ENCODE peak calls at places on chromosomes 6 and 20, in six cellular contexts. One of them, this sample, is unnamed.

GRCh38 chr6:89058627-89059026 is 21.9 kb upstream of the PNRC1 start:
- DNase-seq in aorta: no peak
- DNase-seq in upper lobe of left lung: no peak
- DNase-seq in mucosa of descending colon: no peak
- DNase-seq in PC-3: no peak
- DNase-seq in HCT116: no peak
- DNase-seq in this sample: no peak

GRCh38 chr20:33009214-33010132 is 2.0 kb downstream of the BPIFB2 start:
- DNase-seq in aorta: no peak
- DNase-seq in upper lobe of left lung: peak; percentile 74
- DNase-seq in mucosa of descending colon: no peak
- DNase-seq in PC-3: no peak
- DNase-seq in HCT116: no peak
- DNase-seq in this sample: no peak

GRCh38 chr6:143774347-143774746 is 68.8 kb upstream of the LTV1 start:
- DNase-seq in aorta: no peak
- DNase-seq in upper lobe of left lung: no peak
- DNase-seq in mucosa of descending colon: no peak
- DNase-seq in PC-3: no peak
- DNase-seq in HCT116: no peak
- DNase-seq in this sample: no peak

GRCh38 chr20:58839474-58839874 is 11.2 kb downstream of the GNAS-AS1 start:
- DNase-seq in aorta: peak; percentile 78
- DNase-seq in upper lobe of left lung: peak; percentile 81
- DNase-seq in mucosa of descending colon: no peak
- DNase-seq in PC-3: peak; percentile 71
- DNase-seq in HCT116: peak; percentile 7
- DNase-seq in this sample: no peak

GRCh38 chr6:87196275-87196842 is 41.0 kb downstream of the ZNF292 start:
- DNase-seq in aorta: no peak
- DNase-seq in upper lobe of left lung: no peak
- DNase-seq in mucosa of descending colon: no peak
- DNase-seq in PC-3: peak; percentile 27
- DNase-seq in HCT116: no peak
- DNase-seq in this sample: no peak

GRCh38 chr6:79432726-79433125 is 104.5 kb downstream of the LCA5 start:
- DNase-seq in aorta: no peak
- DNase-seq in upper lobe of left lung: no peak
- DNase-seq in mucosa of descending colon: no peak
- DNase-seq in PC-3: no peak
- DNase-seq in HCT116: no peak
- DNase-seq in this sample: no peak

GRCh38 chr6:117167520-117168271 is 97.7 kb upstream of the VGLL2 start:
- DNase-seq in aorta: no peak
- DNase-seq in upper lobe of left lung: no peak
- DNase-seq in mucosa of descending colon: no peak
- DNase-seq in PC-3: peak; percentile 89
- DNase-seq in HCT116: peak; percentile 6
- DNase-seq in this sample: no peak

GRCh38 chr6:34100788-34101187 is 45.1 kb downstream of the GRM4 start:
- DNase-seq in aorta: no peak
- DNase-seq in upper lobe of left lung: no peak
- DNase-seq in mucosa of descending colon: no peak
- DNase-seq in PC-3: no peak
- DNase-seq in HCT116: no peak
- DNase-seq in this sample: no peak

GRCh38 chr6:159062564-159062945 is 17.8 kb upstream of the TAGAP start:
- DNase-seq in aorta: no peak
- DNase-seq in upper lobe of left lung: no peak
- DNase-seq in mucosa of descending colon: no peak
- DNase-seq in PC-3: no peak
- DNase-seq in HCT116: no peak
- DNase-seq in this sample: no peak

GRCh38 chr6:151448623-151449022 is 3.3 kb downstream of the RMND1 start:
- DNase-seq in aorta: no peak
- DNase-seq in upper lobe of left lung: no peak
- DNase-seq in mucosa of descending colon: no peak
- DNase-seq in PC-3: no peak
- DNase-seq in HCT116: no peak
- DNase-seq in this sample: no peak

GRCh38 chr6:151205971-151206600 is 33.7 kb upstream of the AKAP12 start:
- DNase-seq in aorta: no peak
- DNase-seq in upper lobe of left lung: no peak
- DNase-seq in mucosa of descending colon: no peak
- DNase-seq in PC-3: no peak
- DNase-seq in HCT116: no peak
- DNase-seq in this sample: no peak

GRCh38 chr6:37624606-37625574 is 72.8 kb downstream of the MDGA1 start:
- DNase-seq in aorta: peak; percentile 85
- DNase-seq in upper lobe of left lung: peak; percentile 94
- DNase-seq in mucosa of descending colon: peak; percentile 81
- DNase-seq in PC-3: peak; percentile 67
- DNase-seq in HCT116: no peak
- DNase-seq in this sample: peak; percentile 81

GRCh38 chr6:24667378-24667803 is 514 bp downstream of the ACOT13 start:
- DNase-seq in aorta: no peak
- DNase-seq in upper lobe of left lung: no peak
- DNase-seq in mucosa of descending colon: no peak
- DNase-seq in PC-3: no peak
- DNase-seq in HCT116: no peak
- DNase-seq in this sample: no peak

GRCh38 chr6:133115960-133116359 is 125.2 kb upstream of the EYA4 start:
- DNase-seq in aorta: no peak
- DNase-seq in upper lobe of left lung: no peak
- DNase-seq in mucosa of descending colon: no peak
- DNase-seq in PC-3: no peak
- DNase-seq in HCT116: no peak
- DNase-seq in this sample: no peak

GRCh38 chr6:13135152-13135551 is 193.2 kb downstream of the TBC1D7 start:
- DNase-seq in aorta: no peak
- DNase-seq in upper lobe of left lung: peak; percentile 8
- DNase-seq in mucosa of descending colon: no peak
- DNase-seq in PC-3: no peak
- DNase-seq in HCT116: no peak
- DNase-seq in this sample: no peak

GRCh38 chr20:258963-259362 is 1.4 kb downstream of the DEFB132 start:
- DNase-seq in aorta: no peak
- DNase-seq in upper lobe of left lung: no peak
- DNase-seq in mucosa of descending colon: no peak
- DNase-seq in PC-3: peak; percentile 32
- DNase-seq in HCT116: peak; percentile 33
- DNase-seq in this sample: no peak

GRCh38 chr6:41591859-41592502 is 45.8 kb downstream of the FOXP4 start:
- DNase-seq in aorta: peak; percentile 90
- DNase-seq in upper lobe of left lung: no peak
- DNase-seq in mucosa of descending colon: no peak
- DNase-seq in PC-3: peak; percentile 80
- DNase-seq in HCT116: peak; percentile 46
- DNase-seq in this sample: peak; percentile 71

GRCh38 chr6:30760537-30760936 is 16.2 kb upstream of the IER3 start:
- DNase-seq in aorta: no peak
- DNase-seq in upper lobe of left lung: no peak
- DNase-seq in mucosa of descending colon: no peak
- DNase-seq in PC-3: no peak
- DNase-seq in HCT116: no peak
- DNase-seq in this sample: no peak

GRCh38 chr20:39144757-39145156 is 182.6 kb downstream of the DHX35 start:
- DNase-seq in aorta: no peak
- DNase-seq in upper lobe of left lung: no peak
- DNase-seq in mucosa of descending colon: no peak
- DNase-seq in PC-3: no peak
- DNase-seq in HCT116: no peak
- DNase-seq in this sample: no peak

GRCh38 chr6:7848229-7848628 is 62.4 kb downstream of the TXNDC5 start:
- DNase-seq in aorta: no peak
- DNase-seq in upper lobe of left lung: no peak
- DNase-seq in mucosa of descending colon: no peak
- DNase-seq in PC-3: no peak
- DNase-seq in HCT116: no peak
- DNase-seq in this sample: no peak

GRCh38 chr6:87692097-87692496 is 9.9 kb downstream of the AKIRIN2 start:
- DNase-seq in aorta: no peak
- DNase-seq in upper lobe of left lung: no peak
- DNase-seq in mucosa of descending colon: no peak
- DNase-seq in PC-3: no peak
- DNase-seq in HCT116: no peak
- DNase-seq in this sample: no peak

GRCh38 chr6:117397536-117398227 is 28.1 kb downstream of the ROS1 start:
- DNase-seq in aorta: no peak
- DNase-seq in upper lobe of left lung: no peak
- DNase-seq in mucosa of descending colon: no peak
- DNase-seq in PC-3: no peak
- DNase-seq in HCT116: no peak
- DNase-seq in this sample: no peak

GRCh38 chr20:14418441-14418840 is 81.0 kb upstream of the FLRT3 start:
- DNase-seq in aorta: no peak
- DNase-seq in upper lobe of left lung: no peak
- DNase-seq in mucosa of descending colon: no peak
- DNase-seq in PC-3: no peak
- DNase-seq in HCT116: no peak
- DNase-seq in this sample: no peak

GRCh38 chr20:61757678-61758555 is 307.8 kb downstream of the TAF4 start:
- DNase-seq in aorta: peak; percentile 65
- DNase-seq in upper lobe of left lung: peak; percentile 36
- DNase-seq in mucosa of descending colon: no peak
- DNase-seq in PC-3: no peak
- DNase-seq in HCT116: no peak
- DNase-seq in this sample: peak; percentile 38

GRCh38 chr6:107977283-107977682 is 19.3 kb upstream of the SEC63 start:
- DNase-seq in aorta: no peak
- DNase-seq in upper lobe of left lung: no peak
- DNase-seq in mucosa of descending colon: no peak
- DNase-seq in PC-3: peak; percentile 64
- DNase-seq in HCT116: no peak
- DNase-seq in this sample: no peak

GRCh38 chr20:57866250-57867106 is 156.7 kb upstream of the PMEPA1 start:
- DNase-seq in aorta: peak; percentile 15
- DNase-seq in upper lobe of left lung: no peak
- DNase-seq in mucosa of descending colon: no peak
- DNase-seq in PC-3: peak; percentile 17
- DNase-seq in HCT116: no peak
- DNase-seq in this sample: no peak

GRCh38 chr6:132867055-132867454 is 52.7 kb downstream of the RPS12 start:
- DNase-seq in aorta: no peak
- DNase-seq in upper lobe of left lung: no peak
- DNase-seq in mucosa of descending colon: no peak
- DNase-seq in PC-3: no peak
- DNase-seq in HCT116: no peak
- DNase-seq in this sample: no peak

DNA sequence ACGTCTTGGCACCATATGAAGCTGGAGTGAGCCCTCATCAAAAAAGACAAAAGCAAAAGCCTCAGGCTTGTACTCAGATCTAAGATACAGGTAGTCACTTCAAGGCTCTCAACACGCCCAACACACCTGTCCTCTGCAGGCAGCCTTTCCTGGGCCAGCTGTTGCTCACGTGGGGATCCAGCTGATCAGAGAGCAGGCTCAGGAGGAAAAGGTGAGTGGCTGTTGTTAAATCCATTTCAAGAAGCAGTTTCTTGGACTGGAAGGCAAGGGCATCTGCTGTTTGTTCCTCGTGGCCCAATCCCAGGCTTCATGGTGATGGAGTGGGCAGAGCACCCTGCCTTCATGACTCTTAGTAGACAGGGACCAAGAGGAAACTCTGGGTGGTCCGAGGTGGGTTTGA is 39.6 kb downstream of the ELMO2 start:
- DNase-seq in aorta: no peak
- DNase-seq in upper lobe of left lung: no peak
- DNase-seq in mucosa of descending colon: no peak
- DNase-seq in PC-3: no peak
- DNase-seq in HCT116: no peak
- DNase-seq in this sample: no peak
- H3K36me3 ChIP-seq in aorta: peaks cover 4% of the 10 kb centered on the region
- H3K36me3 ChIP-seq in upper lobe of left lung: peaks cover 47% of the 10 kb centered on the region
- H3K36me3 ChIP-seq in mucosa of descending colon: no peaks in the 10 kb centered on the region
- H3K36me3 ChIP-seq in PC-3: peaks cover 42% of the 10 kb centered on the region
- H3K36me3 ChIP-seq in HCT116: peaks cover 14% of the 10 kb centered on the region
- H3K36me3 ChIP-seq in this sample: peaks cover 66% of the 10 kb centered on the region

GRCh38 chr6:153092082-153093013 is 38.7 kb downstream of the RGS17 start:
- DNase-seq in aorta: no peak
- DNase-seq in upper lobe of left lung: no peak
- DNase-seq in mucosa of descending colon: no peak
- DNase-seq in PC-3: peak; percentile 55
- DNase-seq in HCT116: peak; percentile 48
- DNase-seq in this sample: no peak
- H3K36me3 ChIP-seq in aorta: no peaks in the 10 kb centered on the region
- H3K36me3 ChIP-seq in upper lobe of left lung: no peaks in the 10 kb centered on the region
- H3K36me3 ChIP-seq in mucosa of descending colon: no peaks in the 10 kb centered on the region
- H3K36me3 ChIP-seq in PC-3: no peaks in the 10 kb centered on the region
- H3K36me3 ChIP-seq in HCT116: no peaks in the 10 kb centered on the region
- H3K36me3 ChIP-seq in this sample: no peaks in the 10 kb centered on the region

GRCh38 chr6:138773177-138774091 is at the start of gene CCDC28A:
- DNase-seq in aorta: peak; percentile 96
- DNase-seq in upper lobe of left lung: peak; percentile 85
- DNase-seq in mucosa of descending colon: peak; percentile 96
- DNase-seq in PC-3: peak; percentile 84
- DNase-seq in HCT116: peak; percentile 93
- DNase-seq in this sample: peak; percentile 96

GRCh38 chr6:138782243-138782642 is 8.7 kb downstream of the CCDC28A start:
- DNase-seq in aorta: no peak
- DNase-seq in upper lobe of left lung: no peak
- DNase-seq in mucosa of descending colon: no peak
- DNase-seq in PC-3: no peak
- DNase-seq in HCT116: no peak
- DNase-seq in this sample: no peak

GRCh38 chr6:138774370-138774769 is 801 bp downstream of the CCDC28A start:
- DNase-seq in aorta: no peak
- DNase-seq in upper lobe of left lung: no peak
- DNase-seq in mucosa of descending colon: no peak
- DNase-seq in PC-3: no peak
- DNase-seq in HCT116: no peak
- DNase-seq in this sample: no peak

GRCh38 chr6:138776659-138777058 is 3.1 kb downstream of the CCDC28A start:
- DNase-seq in aorta: no peak
- DNase-seq in upper lobe of left lung: no peak
- DNase-seq in mucosa of descending colon: no peak
- DNase-seq in PC-3: no peak
- DNase-seq in HCT116: no peak
- DNase-seq in this sample: no peak

GRCh38 chr6:138778331-138778730 is 4.8 kb downstream of the CCDC28A start:
- DNase-seq in aorta: no peak
- DNase-seq in upper lobe of left lung: no peak
- DNase-seq in mucosa of descending colon: no peak
- DNase-seq in PC-3: no peak
- DNase-seq in HCT116: no peak
- DNase-seq in this sample: no peak
- H3K36me3 ChIP-seq in aorta: peaks cover 2% of the 10 kb centered on the region
- H3K36me3 ChIP-seq in upper lobe of left lung: no peaks in the 10 kb centered on the region
- H3K36me3 ChIP-seq in mucosa of descending colon: no peaks in the 10 kb centered on the region
- H3K36me3 ChIP-seq in PC-3: no peaks in the 10 kb centered on the region
- H3K36me3 ChIP-seq in HCT116: no peaks in the 10 kb centered on the region
- H3K36me3 ChIP-seq in this sample: peaks cover 66% of the 10 kb centered on the region

DNA sequence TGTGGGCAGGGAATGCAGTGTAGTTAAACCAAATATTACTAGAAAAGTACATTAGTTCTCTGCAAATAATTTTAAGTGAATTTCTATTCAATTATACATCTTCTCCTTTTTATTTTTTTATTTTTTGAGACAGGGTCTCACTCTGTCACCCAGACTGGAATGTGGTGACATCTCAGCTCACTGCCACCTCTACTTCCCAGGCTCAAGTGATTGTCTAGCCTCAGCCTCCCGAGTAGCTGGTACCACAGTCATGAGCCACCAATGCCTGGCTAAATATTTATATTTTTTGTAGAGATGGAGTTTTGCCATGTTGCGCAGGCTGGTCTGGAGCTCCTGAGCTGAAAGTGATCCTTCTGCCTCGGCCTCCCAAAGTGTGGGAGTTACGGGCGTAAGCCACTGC is 76.1 kb downstream of the ITCH start:
- DNase-seq in aorta: no peak
- DNase-seq in upper lobe of left lung: no peak
- DNase-seq in mucosa of descending colon: no peak
- DNase-seq in PC-3: no peak
- DNase-seq in HCT116: no peak
- DNase-seq in this sample: no peak
- H3K36me3 ChIP-seq in aorta: no peaks in the 10 kb centered on the region
- H3K36me3 ChIP-seq in upper lobe of left lung: peaks cover 50% of the 10 kb centered on the region
- H3K36me3 ChIP-seq in mucosa of descending colon: no peaks in the 10 kb centered on the region
- H3K36me3 ChIP-seq in PC-3: peaks cover 36% of the 10 kb centered on the region
- H3K36me3 ChIP-seq in HCT116: peaks cover 20% of the 10 kb centered on the region
- H3K36me3 ChIP-seq in this sample: peaks cover 79% of the 10 kb centered on the region

This sample was measured in lower lobe of right lung.